ENCODE peak calls at places on chromosomes 1 and 21, in four cellular contexts. S is DND-41; E is activated CD8-positive, alpha-beta memory T cell treated with anti-CD3 and anti-CD28 coated beads, Interleukin-2, amount 50 U/mL, for 48 hours; R is KBM-7. T is an unnamed sample.
A peak's percentile ranks its signal among the peaks of the same experiment; 100 is the strongest.

GRCh38 chr1:93844262-93845045 is 34.6 kb downstream of the DNTTIP2 start:
- DNase-seq in S (peak; percentile 64), E (no peak), R (peak; percentile 82), T (peak; percentile 84)

GRCh38 chr1:37794372-37795339 is 1.0 kb downstream of the MANEAL start:
- DNase-seq in S (peak; percentile 17), E (no peak), R (peak; percentile 29), T (no peak)

GRCh38 chr1:7248402-7248805 is 463.1 kb downstream of the CAMTA1 start:
- DNase-seq in S (no peak), E (no peak), R (no peak), T (no peak)

GRCh38 chr1:68104155-68104554 is 53.7 kb upstream of the DIRAS3 start:
- DNase-seq in S (no peak), E (no peak), R (no peak), T (peak; percentile 60)

GRCh38 chr1:95232646-95233320 is 1.2 kb upstream of the RWDD3 start:
- DNase-seq in S (no peak), E (no peak), R (no peak), T (no peak)

GRCh38 chr1:226870323-226871046 is at the start of gene PSEN2:
- DNase-seq in S (no peak), E (peak; percentile 84), R (peak; percentile 53), T (peak; percentile 63)

GRCh38 chr21:27145134-27145798 is 178.4 kb upstream of the ADAMTS5 start:
- DNase-seq in S (no peak), E (no peak), R (no peak), T (no peak)

GRCh38 chr1:113860891-113861290 is 10.6 kb downstream of the PTPN22 start:
- DNase-seq in S (no peak), E (no peak), R (no peak), T (peak; percentile 76)

GRCh38 chr1:9676815-9677393 is 25.4 kb downstream of the PIK3CD start:
- DNase-seq in S (no peak), E (no peak), R (no peak), T (no peak)

GRCh38 chr1:116852910-116853309 is 56.8 kb upstream of the PTGFRN start:
- DNase-seq in S (no peak), E (no peak), R (no peak), T (no peak)

GRCh38 chr1:51519857-51520699 is 1.0 kb upstream of the EPS15 start:
- DNase-seq in S (no peak), E (no peak), R (peak; percentile 23), T (no peak)

GRCh38 chr1:162193201-162193600 is 123.7 kb downstream of the NOS1AP start:
- DNase-seq in S (no peak), E (no peak), R (no peak), T (no peak)

GRCh38 chr1:219798283-219799030 is 129.9 kb downstream of the SLC30A10 start:
- DNase-seq in S (no peak), E (no peak), R (no peak), T (no peak)

T was measured in dermis microvascular lymphatic vessel endothelial cell.